ENCODE peak calls at places on chromosomes 1 and 21, in four cellular contexts. J, R, X and C are unnamed samples.

GRCh38 chr1:224170748-224171478 is 12.1 kb upstream of the DEGS1 start:
- DNase-seq in R (peak), X (no peak), J (peak), C (no peak)

GRCh38 chr1:202571719-202572339 is 138.4 kb downstream of the SYT2 start:
- DNase-seq in R (no peak), J (peak), X (peak), C (no peak)

GRCh38 chr1:218665216-218665615 is 320.1 kb downstream of the TGFB2 start:
- DNase-seq in R (no peak), J (no peak), X (no peak), C (no peak)

GRCh38 chr1:201310986-201311355 is 27.7 kb downstream of the PKP1 start:
- DNase-seq in X (peak), J (no peak), R (no peak), C (peak)

GRCh38 chr1:52348704-52349301 is 17.2 kb downstream of the CC2D1B start:
- DNase-seq in R (peak), J (no peak), X (peak), C (no peak)

GRCh38 chr1:154320882-154321608 is at the start of gene AQP10:
- DNase-seq in J (no peak), R (peak), X (no peak), C (no peak)

GRCh38 chr1:201215531-201216357 is 25.1 kb downstream of the IGFN1 start:
- DNase-seq in X (no peak), J (no peak), R (no peak), C (no peak)

GRCh38 chr1:109404838-109405237 is 7.1 kb upstream of the SORT1 start:
- DNase-seq in R (no peak), J (no peak), X (no peak), C (no peak)

GRCh38 chr1:151047591-151047924 is at the start of gene C1orf56:
- DNase-seq in R (peak), J (peak), X (peak), C (peak)

GRCh38 chr1:76185207-76185606 is 110.7 kb downstream of the ST6GALNAC3 start:
- DNase-seq in X (no peak), R (no peak), J (no peak), C (no peak)

GRCh38 chr1:20096840-20097447 is 22.4 kb downstream of the PLA2G2D start:
- DNase-seq in X (no peak), J (no peak), R (no peak), C (no peak)

GRCh38 chr1:45954401-45954847 is 151.0 kb downstream of the MAST2 start:
- DNase-seq in J (no peak), R (no peak), X (no peak), C (no peak)

GRCh38 chr21:26118928-26119540 is 51.5 kb downstream of the APP start:
- DNase-seq in R (no peak), J (no peak), X (no peak), C (no peak)

GRCh38 chr1:6935379-6936307 is 150.4 kb downstream of the CAMTA1 start:
- DNase-seq in J (no peak), X (no peak), R (peak), C (no peak)

GRCh38 chr1:32892368-32893197 is 6.3 kb downstream of the HPCA start:
- DNase-seq in J (peak), X (peak), R (peak), C (peak)

GRCh38 chr1:163596541-163597258 is 274.9 kb downstream of the NUF2 start:
- DNase-seq in X (peak), R (no peak), J (no peak), C (peak)

GRCh38 chr1:18913065-18913502 is 10.7 kb upstream of the ALDH4A1 start:
- DNase-seq in X (peak), J (peak), R (peak), C (no peak)

GRCh38 chr1:2602866-2603520 is 16.4 kb downstream of the PRXL2B start:
- DNase-seq in J (no peak), R (peak), X (no peak), C (no peak)

GRCh38 chr1:157671895-157672294 is 28.7 kb downstream of the FCRL3 start:
- DNase-seq in X (no peak), J (no peak), R (no peak), C (no peak)